ENCODE peak calls at places on chromosomes 1 and 21, in ten cellular contexts. E is left lung; M is left ventricle myocardium inferior; G is SK-N-SH; I is CD8-positive, alpha-beta T cell; X is cardiac muscle cell; T is heart left ventricle; L is brain microvascular endothelial cell; S is stomach; W is lower lobe of right lung. K is an unnamed sample.

GRCh38 chr21:28253378-28253777 is 739.3 kb downstream of the LTN1 start:
- DNase-seq in G (no peak), E (no peak), S (no peak), T (no peak), X (peak), M (no peak), I (no peak), L (peak), W (no peak), K (no peak)

GRCh38 chr1:84143796-84144565 is at the start of gene PRKACB:
- DNase-seq in S (no peak), X (peak), T (no peak), W (no peak), I (no peak), L (peak), M (no peak), E (no peak), G (no peak), K (no peak)

GRCh38 chr1:203658274-203658673 is 31.6 kb downstream of the ATP2B4 start:
- DNase-seq in L (no peak), G (no peak), S (no peak), X (no peak), M (no peak), E (no peak), T (no peak), W (no peak), I (no peak), K (no peak)

GRCh38 chr1:201937624-201938212 is 8.6 kb downstream of the LMOD1 start:
- DNase-seq in W (no peak), E (no peak), L (peak), S (no peak), I (no peak), M (no peak), X (peak), G (no peak), T (no peak), K (no peak)

GRCh38 chr1:37372740-37373139 is 101.6 kb upstream of the ZC3H12A start:
- DNase-seq in L (no peak), I (no peak), X (no peak), W (no peak), M (no peak), S (no peak), T (no peak), G (no peak), E (no peak), K (no peak)

GRCh38 chr1:162040657-162041056 is 17.0 kb upstream of the OLFML2B start:
- DNase-seq in G (no peak), S (no peak), W (no peak), E (no peak), I (no peak), X (peak), T (no peak), L (no peak), M (no peak), K (no peak)

GRCh38 chr1:58732087-58732486 is 32.2 kb upstream of the MYSM1 start:
- DNase-seq in G (no peak), M (no peak), L (no peak), W (no peak), I (no peak), S (no peak), E (no peak), T (no peak), X (peak), K (no peak)

GRCh38 chr1:63773815-63774616 is at the start of gene ROR1:
- DNase-seq in I (peak), W (peak), S (peak), M (peak), L (peak), G (peak), E (peak), X (peak), T (peak), K (peak)

GRCh38 chr1:54619749-54620148 is 3.6 kb downstream of the FAM151A start:
- DNase-seq in G (no peak), X (no peak), S (no peak), L (no peak), E (no peak), M (no peak), I (no peak), T (no peak), W (no peak), K (no peak)

GRCh38 chr1:6460349-6461236 is 5.4 kb downstream of the TNFRSF25 start:
- DNase-seq in S (peak), M (no peak), X (peak), W (no peak), I (peak), L (no peak), E (no peak), T (no peak), G (no peak), K (peak)

GRCh38 chr21:44871576-44872265 is 1.8 kb downstream of the PTTG1IP start:
- DNase-seq in W (no peak), L (peak), I (no peak), T (peak), M (no peak), S (peak), E (peak), G (no peak), X (peak), K (peak)

GRCh38 chr1:41631971-41632370 is 147.5 kb upstream of the EDN2 start:
- DNase-seq in I (no peak), T (no peak), X (peak), E (no peak), S (no peak), L (peak), M (no peak), G (no peak), W (no peak), K (no peak)

GRCh38 chr1:64295136-64295535 is 91.7 kb downstream of the UBE2U start:
- DNase-seq in I (no peak), S (no peak), M (no peak), E (no peak), G (no peak), L (no peak), T (no peak), X (no peak), W (no peak), K (no peak)

GRCh38 chr1:43368646-43369020 is 822 bp upstream of the ELOVL1 start:
- DNase-seq in I (no peak), L (no peak), T (no peak), M (no peak), E (no peak), X (no peak), W (no peak), G (no peak), S (no peak), K (no peak)

GRCh38 chr1:43367026-43367903 is 546 bp downstream of the ELOVL1 start:
- DNase-seq in M (peak), X (no peak), I (peak), L (no peak), W (peak), S (no peak), G (peak), E (no peak), T (no peak), K (peak)

GRCh38 chr1:43366601-43367025 is 1.2 kb downstream of the ELOVL1 start:
- DNase-seq in T (no peak), G (no peak), W (no peak), L (no peak), S (no peak), E (no peak), X (no peak), M (no peak), I (no peak), K (no peak)

GRCh38 chr1:43366179-43366578 is 1.6 kb downstream of the ELOVL1 start:
- DNase-seq in X (no peak), T (no peak), G (no peak), L (no peak), S (peak), I (no peak), W (peak), M (peak), E (peak), K (peak)

DNA sequence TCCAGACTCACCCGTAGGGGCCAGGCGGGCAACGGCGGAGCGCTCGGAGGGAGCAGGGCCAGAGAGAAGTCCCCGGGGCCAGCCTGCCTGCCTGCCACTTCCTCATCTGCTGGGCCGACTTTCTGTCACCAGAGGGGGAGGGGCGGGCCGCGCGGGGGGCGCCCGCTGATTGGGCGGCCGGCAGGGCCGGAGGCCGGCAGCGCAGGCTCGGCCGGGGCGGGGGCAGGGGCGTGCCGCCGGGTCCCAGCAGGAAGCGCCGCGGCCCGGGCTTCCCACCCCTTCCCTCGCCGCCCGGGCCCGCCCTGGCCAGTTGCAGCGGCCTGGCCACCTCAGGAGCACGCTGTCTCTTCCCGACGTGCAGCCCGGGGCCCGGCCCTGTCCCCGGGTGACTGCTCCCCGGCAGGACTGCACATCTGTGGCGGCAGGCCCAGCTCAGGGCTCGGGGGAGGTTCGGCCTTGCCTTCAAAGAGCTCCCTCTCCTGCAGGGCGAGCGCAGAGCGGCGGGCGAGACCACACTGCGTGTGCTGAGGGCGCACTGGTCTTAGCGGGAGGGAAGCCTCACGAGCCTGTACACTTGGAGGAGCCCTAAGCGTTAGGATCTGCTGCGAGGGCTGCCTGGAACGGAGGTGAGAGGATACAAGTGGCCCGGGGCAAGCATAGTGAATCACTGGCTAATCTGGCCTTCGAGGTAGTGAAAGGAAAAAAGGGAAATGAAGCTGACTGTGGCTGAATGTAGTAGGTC is at the start of gene ELOVL1:
- DNase-seq in M (peak), E (peak), T (peak), G (peak), S (peak), L (peak), X (peak), I (peak), W (peak), K (peak)
- TF ChIP-seq CTCF in M (peak), E (no peak), T (no peak), G (peak), S (no peak), L (peak), X (peak), I (no peak), W (no peak), K (peak)

DNA sequence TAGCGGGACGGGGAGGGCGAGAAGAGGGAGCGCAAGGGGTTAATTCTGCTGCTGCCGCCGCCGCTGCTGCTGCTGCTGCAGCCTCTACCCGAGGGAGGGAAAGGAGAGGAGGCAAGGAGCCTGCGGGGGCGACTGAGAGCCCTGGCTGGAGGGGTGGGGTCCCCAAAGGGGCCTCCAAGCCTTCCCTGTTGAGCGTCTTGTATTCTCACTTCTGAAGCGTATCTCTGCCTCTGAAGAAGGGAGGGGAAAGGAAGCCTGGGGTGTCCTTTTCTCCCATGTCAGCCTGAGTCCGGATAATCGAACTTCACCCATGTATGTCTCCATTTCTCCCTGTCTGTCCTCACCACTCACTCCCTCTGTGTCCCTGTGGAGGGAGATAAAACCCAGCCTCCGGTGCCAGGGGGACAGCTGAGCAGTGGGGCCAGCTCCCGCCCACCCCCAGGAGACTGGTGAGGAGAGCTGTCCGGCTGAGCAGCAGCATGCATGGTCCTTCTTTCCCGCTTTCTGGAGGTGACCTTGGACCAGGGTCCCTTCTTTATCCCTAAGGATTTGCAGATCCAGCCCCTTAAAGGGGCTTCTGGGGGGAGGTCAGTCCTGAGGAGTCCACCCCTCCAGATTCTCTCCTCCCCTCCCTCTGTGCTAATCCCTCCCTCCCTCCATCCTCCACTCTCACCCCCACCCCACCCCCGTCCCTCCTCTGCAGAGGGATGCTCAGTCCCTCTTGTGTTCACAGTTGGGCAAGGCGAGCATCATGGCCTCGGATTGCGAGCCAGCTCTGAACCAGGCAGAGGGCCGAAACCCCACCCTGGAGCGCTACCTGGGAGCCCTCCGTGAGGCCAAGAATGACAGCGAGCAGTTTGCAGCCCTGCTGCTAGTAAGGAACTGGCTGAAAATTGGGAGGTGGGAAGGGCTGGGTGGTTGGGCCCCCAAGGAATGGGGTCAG is 1.0 kb downstream of the NCDN start:
- DNase-seq in T (no peak), I (peak), E (no peak), W (no peak), M (no peak), G (peak), L (no peak), S (no peak), X (no peak), K (peak)
- H3K27ac ChIP-seq in T (peak), I (peak), E (peak), W (peak), M (peak), G (peak), L (no peak), S (peak), X (peak), K (peak)

GRCh38 chr1:225467193-225468020 is 39.6 kb upstream of the LBR start:
- DNase-seq in G (no peak), S (peak), E (peak), W (peak), L (no peak), M (peak), I (peak), T (peak), X (peak), K (peak)
- H3K4me3 ChIP-seq in G (no peak), S (peak), E (peak), W (peak), L (no peak), M (peak), I (peak), T (peak), X (no peak), K (peak)

DNA sequence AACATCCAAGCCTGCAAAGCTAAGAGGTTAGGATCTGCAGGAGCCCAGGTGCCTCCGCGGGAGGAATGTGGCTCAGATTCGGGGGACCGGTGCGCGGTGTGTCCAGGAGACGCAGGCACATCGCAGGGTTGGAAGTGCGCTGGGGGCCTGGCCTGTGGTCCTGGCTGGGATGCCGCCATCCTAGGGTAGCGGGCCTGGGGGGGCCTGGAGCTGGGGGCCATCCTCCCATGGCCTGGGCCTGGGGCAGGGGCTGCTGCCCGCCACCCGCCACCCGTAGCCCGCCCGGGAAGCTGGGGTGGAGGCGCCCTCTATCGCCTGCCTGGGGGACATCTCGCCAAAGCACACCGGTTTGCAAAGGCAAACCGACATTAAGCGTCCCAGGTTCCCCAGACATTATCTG is 170.6 kb upstream of the ARHGEF16 start:
- DNase-seq in I (no peak), X (peak), M (peak), W (no peak), E (no peak), L (no peak), G (peak), T (peak), S (peak), K (no peak)
- TF ChIP-seq CTCF in I (no peak), X (peak), M (peak), W (peak), E (peak), L (peak), G (peak), T (peak), S (no peak), K (peak)

GRCh38 chr1:44777547-44777946 is 2.2 kb downstream of the RPS8 start:
- DNase-seq in I (no peak), G (no peak), M (no peak), S (no peak), T (no peak), L (no peak), E (no peak), W (no peak), X (no peak), K (no peak)

GRCh38 chr1:44775930-44776748 is 799 bp downstream of the RPS8 start:
- DNase-seq in L (no peak), M (no peak), I (no peak), X (peak), T (no peak), G (no peak), E (no peak), W (no peak), S (no peak), K (no peak)

GRCh38 chr1:44777969-44778635 is 2.8 kb downstream of the RPS8 start:
- DNase-seq in W (no peak), M (no peak), L (no peak), S (no peak), G (no peak), E (no peak), T (no peak), I (no peak), X (no peak), K (no peak)

GRCh38 chr1:44775078-44775929 is at the start of gene RPS8:
- DNase-seq in S (peak), G (peak), X (peak), I (peak), W (peak), L (peak), T (peak), M (peak), E (peak), K (peak)

GRCh38 chr1:44776749-44777068 is 1.4 kb downstream of the RPS8 start:
- DNase-seq in E (no peak), M (no peak), G (no peak), X (no peak), W (no peak), T (no peak), I (no peak), S (no peak), L (no peak), K (no peak)
- H3K27ac ChIP-seq in E (peak), M (peak), G (no peak), X (peak), W (peak), T (no peak), I (peak), S (peak), L (peak), K (no peak)

DNA sequence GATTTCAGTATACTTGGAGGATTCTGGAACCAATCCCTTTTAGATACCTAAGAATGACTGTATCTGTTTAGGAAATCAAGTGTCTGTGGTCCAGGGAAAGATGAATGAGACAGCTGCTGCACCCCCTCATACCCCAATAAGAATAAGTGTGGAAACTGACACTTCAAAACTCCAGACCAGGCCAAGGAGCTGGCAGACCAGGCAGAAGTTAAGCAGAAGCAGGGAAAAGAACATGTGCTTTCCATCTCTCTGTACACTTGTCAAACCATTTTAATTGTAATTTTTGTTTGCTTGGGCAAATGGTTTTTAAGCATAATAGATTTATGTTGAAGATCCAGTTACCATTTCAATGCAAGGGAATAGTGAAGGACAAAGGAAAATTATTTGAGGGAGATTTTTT is 100.2 kb downstream of the GREM2 start:
- DNase-seq in I (no peak), T (no peak), M (no peak), L (no peak), W (no peak), X (no peak), G (no peak), S (no peak), E (no peak), K (no peak)
- H3K4me3 ChIP-seq in I (no peak), T (no peak), M (no peak), L (no peak), W (no peak), X (no peak), G (no peak), S (no peak), E (no peak), K (no peak)

K was measured in right lobe of liver.